ENCODE peak calls at places on chromosomes 2 and 18, in five cellular contexts. V is hippocampal formation, H is NCI-H1694, O is GDM1, C is pancreas. Q is an unnamed sample.

GRCh38 chr2:67879586-67880290 is 183.1 kb downstream of the C1D start:
- DNase-seq in V (no peak), H (no peak), C (no peak), O (no peak), Q (no peak)

GRCh38 chr2:176092270-176093144 is at the start of gene HOXD13:
- DNase-seq in H (no peak), C (no peak), V (no peak), O (no peak), Q (no peak)

GRCh38 chr18:77815666-77816338 is 566.2 kb downstream of the GALR1 start:
- DNase-seq in C (no peak), O (no peak), V (no peak), H (no peak), Q (no peak)

GRCh38 chr2:217790681-217791392 is 212.0 kb downstream of the TNS1 start:
- DNase-seq in O (no peak), V (no peak), H (no peak), C (no peak), Q (no peak)

GRCh38 chr2:172931923-172932520 is 143.6 kb upstream of the MAP3K20 start:
- DNase-seq in O (peak; percentile 25), H (peak; percentile 68), V (peak; percentile 58), C (peak; percentile 82), Q (peak; percentile 77)

GRCh38 chr2:238493880-238494572 is 67.3 kb downstream of the ASB1 start:
- DNase-seq in H (no peak), V (no peak), O (peak; percentile 30), C (no peak), Q (no peak)

GRCh38 chr2:3779650-3780049 is 76.3 kb downstream of the DCDC2C start:
- DNase-seq in V (no peak), H (no peak), C (no peak), O (no peak), Q (no peak)

GRCh38 chr2:47964722-47965434 is 58.6 kb upstream of the FBXO11 start:
- DNase-seq in O (no peak), H (no peak), C (no peak), V (no peak), Q (no peak)

GRCh38 chr2:172461591-172462392 is 34.4 kb downstream of the ITGA6 start:
- DNase-seq in C (peak; percentile 90), V (no peak), H (peak; percentile 23), O (peak; percentile 57), Q (peak; percentile 60)

GRCh38 chr2:46943881-46944798 is 28.5 kb upstream of the MCFD2 start:
- DNase-seq in C (no peak), O (no peak), V (no peak), H (no peak), Q (no peak)

GRCh38 chr2:119111115-119111975 is 47.2 kb downstream of the C1QL2 start:
- DNase-seq in C (no peak), O (no peak), H (no peak), V (no peak), Q (no peak)

GRCh38 chr2:217444932-217445331 is 557.9 kb downstream of the TNS1 start:
- DNase-seq in H (no peak), C (no peak), O (no peak), V (no peak), Q (no peak)

GRCh38 chr2:234304945-234305344 is 191.9 kb downstream of the ARL4C start:
- DNase-seq in C (no peak), O (no peak), H (no peak), V (no peak), Q (no peak)

GRCh38 chr2:40416486-40416885 is 35.4 kb downstream of the SLC8A1 start:
- DNase-seq in H (no peak), V (no peak), O (no peak), C (no peak), Q (no peak)

GRCh38 chr2:38107738-38108410 is 31.9 kb upstream of the CYP1B1 start:
- DNase-seq in H (no peak), V (no peak), C (no peak), O (no peak), Q (no peak)

GRCh38 chr2:17573085-17573805 is 32.7 kb downstream of the VSNL1 start:
- DNase-seq in O (no peak), V (no peak), H (no peak), C (no peak), Q (no peak)

GRCh38 chr2:190841707-190842505 is 38.7 kb upstream of the GLS start:
- DNase-seq in O (no peak), C (no peak), H (no peak), V (peak; percentile 37), Q (no peak)

GRCh38 chr2:189022002-189022401 is 47.8 kb downstream of the COL3A1 start:
- DNase-seq in H (no peak), V (no peak), C (no peak), O (no peak), Q (no peak)

GRCh38 chr2:160491922-160492371 is 1.7 kb downstream of the RBMS1 start:
- DNase-seq in O (no peak), H (no peak), C (no peak), V (no peak), Q (no peak)

GRCh38 chr2:4882421-4882820 is 809.8 kb upstream of the SOX11 start:
- DNase-seq in V (no peak), C (no peak), H (no peak), O (no peak), Q (no peak)

GRCh38 chr2:226658555-226658954 is 141.1 kb downstream of the IRS1 start:
- DNase-seq in H (no peak), C (no peak), O (no peak), V (no peak), Q (no peak)

GRCh38 chr2:3664925-3665324 is 6.9 kb downstream of the ALLC start:
- DNase-seq in V (no peak), O (no peak), C (no peak), H (no peak), Q (no peak)

GRCh38 chr2:45302011-45302325 is 292.7 kb upstream of the SIX2 start:
- DNase-seq in V (no peak), O (no peak), C (no peak), H (no peak), Q (no peak)

GRCh38 chr2:173159794-173160463 is 84.3 kb downstream of the MAP3K20 start:
- DNase-seq in C (peak; percentile 56), H (no peak), O (no peak), V (no peak), Q (no peak)

GRCh38 chr18:45801396-45802004 is 24.0 kb upstream of the SIGLEC15 start:
- DNase-seq in C (no peak), V (no peak), O (no peak), H (no peak), Q (no peak)

GRCh38 chr18:74496508-74497307 is 545 bp downstream of the CNDP2 start:
- DNase-seq in H (no peak), C (no peak), V (no peak), O (no peak), Q (peak; percentile 64)

GRCh38 chr2:88865801-88866353 is 174.4 kb downstream of the RPIA start:
- DNase-seq in C (no peak), O (no peak), V (no peak), H (no peak), Q (no peak)

GRCh38 chr2:218996937-218997336 is 3.7 kb upstream of the CRYBA2 start:
- DNase-seq in H (peak; percentile 88), C (no peak), V (peak; percentile 10), O (no peak), Q (no peak)

GRCh38 chr2:178211943-178212342 is 17.6 kb downstream of the OSBPL6 start:
- DNase-seq in O (no peak), H (no peak), V (peak; percentile 41), C (no peak), Q (peak; percentile 27)

GRCh38 chr18:79007440-79007839 is 27.8 kb downstream of the SALL3 start:
- DNase-seq in O (no peak), C (no peak), V (no peak), H (no peak), Q (no peak)

GRCh38 chr2:64915510-64915900 is 73.7 kb upstream of the SLC1A4 start:
- DNase-seq in H (no peak), C (no peak), V (no peak), O (no peak), Q (no peak)

GRCh38 chr2:196468394-196468793 is 171.1 kb upstream of the CCDC150 start:
- DNase-seq in C (no peak), H (no peak), V (no peak), O (no peak), Q (no peak)

GRCh38 chr18:25737710-25738251 is 352.6 kb downstream of the SS18 start:
- DNase-seq in V (no peak), C (no peak), H (no peak), O (no peak), Q (no peak)

GRCh38 chr2:64945973-64946736 is 43.0 kb upstream of the SLC1A4 start:
- DNase-seq in H (no peak), V (no peak), C (no peak), O (peak; percentile 87), Q (no peak)

GRCh38 chr2:212708346-212708745 is 169.7 kb upstream of the ERBB4 start:
- DNase-seq in O (no peak), H (no peak), C (no peak), V (no peak), Q (no peak)

GRCh38 chr2:45994060-45994459 is 303.1 kb upstream of the EPAS1 start:
- DNase-seq in O (no peak), C (no peak), V (no peak), H (no peak), Q (no peak)

GRCh38 chr2:100744589-100744988 is 75.3 kb upstream of the NPAS2 start:
- DNase-seq in O (no peak), C (no peak), V (no peak), H (no peak), Q (no peak)

GRCh38 chr2:53181759-53182158 is 585.8 kb upstream of the CHAC2 start:
- DNase-seq in O (no peak), C (no peak), H (no peak), V (no peak), Q (no peak)

GRCh38 chr18:65761636-65762310 is 11.0 kb downstream of the CDH7 start:
- DNase-seq in V (no peak), H (no peak), O (no peak), C (no peak), Q (no peak)

GRCh38 chr2:44560961-44561360 is 199.2 kb downstream of the CAMKMT start:
- DNase-seq in O (no peak), V (no peak), C (no peak), H (no peak), Q (no peak)

Q was measured in midbrain.